ENCODE peak calls at places on chromosomes 13 and 19, in five cellular contexts. L, V, A, H and G are unnamed samples.

GRCh38 chr13:91031508-91031907 is 316.0 kb upstream of the MIR17HG start:
- DNase-seq in L (no peak), V (no peak), A (no peak), H (no peak), G (no peak)

GRCh38 chr19:15551183-15552004 is 43.1 kb downstream of the CYP4F22 start:
- DNase-seq in L (no peak), V (no peak), A (no peak), H (no peak), G (no peak)

GRCh38 chr13:42615691-42616090 is 41.7 kb downstream of the TNFSF11 start:
- DNase-seq in L (no peak), V (no peak), A (peak; percentile 24), H (no peak), G (no peak)

GRCh38 chr13:64277097-64277496 is 2861.4 kb upstream of the PCDH20 start:
- DNase-seq in L (no peak), V (no peak), A (no peak), H (no peak), G (no peak)

GRCh38 chr19:18699403-18700054 is 16.0 kb downstream of the CRTC1 start:
- DNase-seq in L (no peak), V (no peak), A (peak; percentile 48), H (no peak), G (no peak)

GRCh38 chr19:49328741-49329140 is 3.8 kb upstream of the SLC6A16 start:
- DNase-seq in L (no peak), V (no peak), A (no peak), H (no peak), G (no peak)

GRCh38 chr13:26881154-26881553 is 120.6 kb upstream of the GPR12 start:
- DNase-seq in L (no peak), V (peak; percentile 30), A (peak; percentile 54), H (no peak), G (no peak)

GRCh38 chr19:42538841-42539709 is 10.8 kb upstream of the CEACAM1 start:
- DNase-seq in L (no peak), V (no peak), A (no peak), H (no peak), G (no peak)

GRCh38 chr19:38878575-38879399 is 712 bp upstream of the RINL start:
- DNase-seq in L (no peak), V (no peak), A (no peak), H (no peak), G (no peak)

GRCh38 chr13:20945952-20946383 is 43.4 kb upstream of the XPO4 start:
- DNase-seq in L (no peak), V (no peak), A (no peak), H (no peak), G (peak; percentile 66)

GRCh38 chr13:26629260-26629659 is 71.8 kb downstream of the WASF3 start:
- DNase-seq in L (no peak), V (no peak), A (no peak), H (no peak), G (no peak)

GRCh38 chr19:58499021-58499927 is 12.5 kb downstream of the SLC27A5 start:
- DNase-seq in L (peak; percentile 100), V (peak; percentile 99), A (peak; percentile 100), H (peak; percentile 98), G (peak; percentile 100)

GRCh38 chr19:49555600-49556411 is 24.6 kb downstream of the NOSIP start:
- DNase-seq in L (peak; percentile 69), V (no peak), A (no peak), H (no peak), G (no peak)

GRCh38 chr19:279656-280055 is 11.5 kb downstream of the PLPP2 start:
- DNase-seq in L (no peak), V (no peak), A (no peak), H (no peak), G (no peak)

GRCh38 chr19:5498817-5499535 is 43.8 kb downstream of the ZNRF4 start:
- DNase-seq in L (no peak), V (no peak), A (no peak), H (no peak), G (no peak)

GRCh38 chr19:5501907-5502306 is 46.7 kb downstream of the ZNRF4 start:
- DNase-seq in L (no peak), V (no peak), A (no peak), H (no peak), G (no peak)

GRCh38 chr19:5503598-5503997 is 48.4 kb downstream of the ZNRF4 start:
- DNase-seq in L (no peak), V (no peak), A (no peak), H (no peak), G (no peak)

GRCh38 chr19:5507056-5507624 is 51.9 kb downstream of the ZNRF4 start:
- DNase-seq in L (no peak), V (no peak), A (no peak), H (no peak), G (no peak)

GRCh38 chr19:5504115-5504514 is 48.9 kb downstream of the ZNRF4 start:
- DNase-seq in L (no peak), V (no peak), A (no peak), H (no peak), G (no peak)
- TF ChIP-seq CTCF in L (no peak), V (no peak), A (no peak), H (no peak), G (no peak)

GRCh38 chr19:10309423-10309822 is at the start of gene ZGLP1:
- DNase-seq in L (no peak), V (no peak), A (no peak), H (no peak), G (no peak)

GRCh38 chr19:10299545-10300458 is 9.8 kb downstream of the ZGLP1 start:
- DNase-seq in L (no peak), V (no peak), A (no peak), H (no peak), G (no peak)

GRCh38 chr19:10306327-10306726 is 3.3 kb downstream of the ZGLP1 start:
- DNase-seq in L (no peak), V (no peak), A (no peak), H (no peak), G (no peak)

DNA sequence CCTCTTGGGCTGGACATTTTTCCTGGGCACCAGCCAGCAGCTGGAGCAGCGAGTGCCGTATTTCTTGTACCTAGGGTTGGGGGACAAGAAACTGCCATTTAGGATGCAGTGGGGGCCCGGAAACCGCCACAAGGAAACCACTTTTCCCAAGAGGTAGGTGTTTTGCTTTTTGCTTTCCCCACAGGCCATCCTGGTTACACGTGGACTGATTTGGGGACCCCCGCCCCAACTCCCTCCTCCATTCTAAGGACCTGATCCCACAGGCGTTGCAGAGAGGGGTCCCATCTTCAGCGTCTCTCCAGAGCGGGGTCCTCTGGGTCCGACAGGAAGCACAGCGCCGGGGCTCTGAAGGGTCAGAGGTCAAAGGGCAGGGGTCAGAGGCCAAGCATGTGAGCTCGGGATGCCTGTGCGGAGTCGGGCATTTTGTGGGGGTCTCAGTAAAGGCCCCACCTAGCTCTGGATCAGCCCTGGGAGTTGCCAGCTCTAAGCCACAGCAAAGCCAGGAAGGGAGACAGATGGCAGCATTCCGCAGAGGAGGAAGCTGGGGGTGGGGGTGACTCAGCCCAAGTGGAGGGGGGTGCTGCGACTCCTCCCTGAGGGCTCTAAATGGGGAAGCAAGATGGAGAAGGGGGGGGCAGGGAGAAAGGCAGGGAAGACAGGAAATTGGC is 4.3 kb downstream of the ZGLP1 start:
- DNase-seq in L (no peak), V (no peak), A (no peak), H (no peak), G (peak; percentile 91)
- TF ChIP-seq CTCF in L (no peak), V (no peak), A (no peak), H (no peak), G (no peak)

DNA sequence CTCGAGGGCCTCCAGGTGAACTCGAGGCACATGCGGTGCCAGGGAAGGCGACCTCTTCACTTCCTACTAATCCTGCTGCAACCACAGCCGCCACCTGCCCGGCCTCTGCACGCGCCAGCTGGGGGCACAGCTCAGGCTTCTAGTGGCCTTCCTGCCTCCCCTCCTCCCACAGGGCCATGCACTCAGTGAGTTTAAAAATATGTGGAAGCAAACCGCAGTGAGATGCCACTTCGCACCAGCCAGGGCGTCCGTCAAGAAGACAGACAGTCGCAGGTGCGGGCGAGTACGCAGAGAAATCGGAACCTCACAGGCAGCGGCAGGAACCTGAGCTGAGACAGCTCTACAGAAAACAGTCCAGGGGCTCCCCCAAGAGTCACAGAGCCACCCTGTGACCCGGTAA is 10.4 kb downstream of the LMNB2 start:
- DNase-seq in L (no peak), V (no peak), A (no peak), H (no peak), G (no peak)
- TF ChIP-seq CTCF in L (no peak), V (no peak), A (no peak), H (no peak), G (no peak)

DNA sequence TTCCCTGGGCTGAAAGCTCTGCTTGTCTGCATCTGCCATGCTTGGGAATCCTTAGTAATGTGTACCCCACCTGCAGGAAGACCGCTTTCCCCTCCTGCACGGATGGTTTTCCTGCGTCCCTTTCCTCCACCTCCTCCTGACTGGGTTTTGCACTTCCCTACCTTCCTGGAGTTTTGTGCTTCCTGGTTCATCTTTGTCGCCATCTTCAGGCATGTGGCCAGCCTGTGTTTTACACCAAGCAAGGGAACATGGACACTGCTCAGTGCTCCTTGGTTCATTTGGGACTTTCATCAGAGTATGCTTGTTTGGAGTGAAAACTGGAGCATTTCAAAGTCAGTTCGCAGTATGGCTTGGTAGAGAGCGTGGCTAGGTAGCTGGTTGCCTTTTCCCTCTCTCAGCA is 30.7 kb downstream of the ERICH6B start:
- DNase-seq in L (no peak), V (no peak), A (peak; percentile 17), H (no peak), G (no peak)
- TF ChIP-seq CTCF in L (no peak), V (no peak), A (no peak), H (peak; percentile 16), G (no peak)